ENCODE peak calls at places on chromosomes 7 and 10, in eight cellular contexts. R is H9, D is mammary epithelial cell, S is K562, N is Karpas-422, M is PC-9, V is hepatocyte, X is HCT116. K is an unnamed sample. For H3K9me3 and H3K79me2, the result is how much of the 10 kb centered on the place peaks cover.

GRCh38 chr10:58240531-58240930 is 27.2 kb downstream of the IPMK start:
- DNase-seq in S (no peak), R (no peak), X (no peak), N (no peak), M (no peak), V (no peak), D (no peak), K (no peak)

GRCh38 chr7:141462958-141463357 is 88.3 kb upstream of the AGK start:
- DNase-seq in N (no peak), X (no peak), R (no peak), M (no peak), S (no peak), D (no peak), V (no peak), K (no peak)

GRCh38 chr7:158617737-158618128 is 30.1 kb upstream of the PTPRN2 start:
- DNase-seq in D (no peak), S (peak), N (no peak), R (peak), M (no peak), X (no peak), V (no peak), K (no peak)

GRCh38 chr7:33447980-33448379 is 318.6 kb downstream of the BBS9 start:
- DNase-seq in R (no peak), X (no peak), M (no peak), D (no peak), N (no peak), S (no peak), V (no peak), K (no peak)

GRCh38 chr10:112811741-112812551 is 138.1 kb upstream of the TCF7L2 start:
- DNase-seq in S (no peak), D (peak), X (peak), N (no peak), R (peak), V (peak), M (peak), K (no peak)

GRCh38 chr7:33735403-33735802 is 169.9 kb upstream of the BMPER start:
- DNase-seq in S (no peak), X (no peak), V (no peak), R (no peak), D (no peak), M (no peak), N (no peak), K (no peak)

GRCh38 chr10:131591936-131592335 is 280.4 kb upstream of the TCERG1L start:
- DNase-seq in M (no peak), X (no peak), V (no peak), R (no peak), D (no peak), S (no peak), N (no peak), K (no peak)

GRCh38 chr10:103079946-103080345 is 113.1 kb downstream of the NT5C2 start:
- DNase-seq in M (no peak), R (no peak), V (no peak), N (no peak), X (no peak), S (no peak), D (no peak), K (no peak)

GRCh38 chr7:111240371-111240770 is 149.4 kb downstream of the LRRN3 start:
- DNase-seq in R (no peak), S (no peak), N (no peak), D (no peak), V (no peak), M (no peak), X (no peak), K (no peak)

GRCh38 chr10:71084061-71084817 is 128.1 kb upstream of the UNC5B start:
- DNase-seq in M (no peak), S (no peak), X (no peak), R (peak), N (no peak), D (no peak), V (no peak), K (no peak)

GRCh38 chr7:101950450-101951119 is 133.2 kb downstream of the CUX1 start:
- DNase-seq in X (peak), N (no peak), R (no peak), D (no peak), M (no peak), S (no peak), V (peak), K (no peak)

GRCh38 chr10:42980553-42981357 is 96.1 kb upstream of the RET start:
- DNase-seq in S (no peak), D (no peak), M (no peak), X (no peak), R (peak), V (no peak), N (no peak), K (no peak)

GRCh38 chr7:149194799-149195179 is 557 bp upstream of the ZNF282 start:
- DNase-seq in V (no peak), D (no peak), R (no peak), S (no peak), X (no peak), N (no peak), M (no peak), K (no peak)

GRCh38 chr10:48390933-48391845 is 84.7 kb downstream of the MAPK8 start:
- DNase-seq in X (peak), M (no peak), D (peak), S (no peak), V (no peak), N (no peak), R (no peak), K (no peak)

GRCh38 chr10:62652114-62652513 is 152.4 kb upstream of the ADO start:
- DNase-seq in D (peak), M (no peak), V (no peak), S (no peak), X (no peak), N (no peak), R (no peak), K (no peak)

GRCh38 chr7:27174077-27175004 is at the start of gene HOXA10:
- DNase-seq in S (no peak), R (peak), X (no peak), N (no peak), V (no peak), M (no peak), D (no peak), K (no peak)

GRCh38 chr7:99165816-99166215 is 21.9 kb upstream of the SMURF1 start:
- DNase-seq in R (no peak), N (no peak), V (no peak), X (no peak), M (no peak), D (no peak), S (no peak), K (no peak)

GRCh38 chr10:49615213-49615612 is 1.4 kb downstream of the CHAT start:
- DNase-seq in M (no peak), X (no peak), D (no peak), N (no peak), S (no peak), R (peak), V (no peak), K (no peak)

GRCh38 chr7:35353481-35353880 is 99.6 kb upstream of the TBX20 start:
- DNase-seq in D (no peak), M (no peak), N (no peak), R (no peak), S (no peak), X (no peak), V (no peak), K (no peak)

GRCh38 chr7:121180436-121181063 is 148.2 kb upstream of the WNT16 start:
- DNase-seq in X (no peak), D (no peak), M (no peak), S (no peak), V (no peak), N (peak), R (no peak), K (no peak)

GRCh38 chr7:76340617-76341131 is 18.1 kb downstream of the YWHAG start:
- DNase-seq in X (no peak), S (peak), M (peak), R (no peak), V (no peak), D (no peak), N (no peak), K (no peak)

GRCh38 chr10:18829259-18829658 is 170.0 kb downstream of the ARL5B start:
- DNase-seq in R (no peak), S (no peak), D (no peak), V (no peak), N (no peak), M (no peak), X (no peak), K (no peak)

GRCh38 chr7:87948371-87948770 is 14.3 kb downstream of the ADAM22 start:
- DNase-seq in S (no peak), X (no peak), M (no peak), V (no peak), R (no peak), N (no peak), D (no peak), K (no peak)

GRCh38 chr7:102306916-102307677 is 20.4 kb downstream of the SH2B2 start:
- DNase-seq in M (peak), R (peak), S (peak), D (no peak), X (no peak), N (peak), V (peak), K (peak)

GRCh38 chr10:70761031-70761601 is 24.1 kb downstream of the TBATA start:
- DNase-seq in V (peak), R (peak), D (no peak), X (no peak), M (peak), S (no peak), N (no peak), K (no peak)

DNA sequence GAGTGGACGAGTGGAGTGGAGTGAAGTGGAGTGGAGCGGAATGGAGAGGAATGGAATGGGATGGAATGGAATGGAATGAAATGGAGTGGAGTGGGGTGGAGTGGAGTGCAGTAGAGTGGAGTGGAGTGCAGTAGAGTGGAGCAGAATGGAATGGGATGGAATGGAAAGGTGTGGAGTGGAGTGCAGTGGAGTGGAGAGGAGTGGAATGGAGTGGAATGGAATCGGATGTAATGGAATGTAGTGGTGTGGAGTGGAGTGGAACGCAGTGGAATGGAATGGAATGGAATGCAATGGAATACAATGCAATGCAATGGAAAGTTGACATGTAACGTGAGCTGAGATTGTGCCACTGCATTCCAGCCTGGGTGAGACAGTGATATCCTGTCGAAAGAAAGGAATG is 46.4 kb downstream of the ZNF716 start:
- DNase-seq in X (no peak), M (no peak), N (no peak), S (no peak), R (no peak), D (no peak), V (no peak), K (no peak)
- H3K9me3 ChIP-seq in X (under half), M (under half), N (under half), S (under half), R (half or more), D (half or more), V (under half), K (under half)

GRCh38 chr7:39623312-39624201 is at the start of gene RALA:
- DNase-seq in N (peak), X (peak), V (peak), R (peak), D (peak), M (peak), S (peak), K (peak)
- H3K79me2 ChIP-seq in N (half or more), X (half or more), V (half or more), R (under half), D (half or more), M (half or more), S (half or more), K (half or more)

GRCh38 chr7:20260219-20260618 is 43.0 kb upstream of the MACC1 start:
- DNase-seq in V (no peak), R (no peak), M (no peak), S (no peak), N (no peak), X (no peak), D (no peak), K (no peak)
- H3K9me3 ChIP-seq in V (under half), R (under half), M (under half), S (under half), N (under half), X (under half), D (under half), K (under half)

GRCh38 chr7:40733578-40733977 is 598.8 kb downstream of the SUGCT start:
- DNase-seq in S (no peak), R (no peak), N (no peak), M (peak), V (no peak), X (no peak), D (no peak), K (peak)

GRCh38 chr7:40742270-40742669 is 607.5 kb downstream of the SUGCT start:
- DNase-seq in D (no peak), R (no peak), M (no peak), N (no peak), X (no peak), S (no peak), V (no peak), K (no peak)

DNA sequence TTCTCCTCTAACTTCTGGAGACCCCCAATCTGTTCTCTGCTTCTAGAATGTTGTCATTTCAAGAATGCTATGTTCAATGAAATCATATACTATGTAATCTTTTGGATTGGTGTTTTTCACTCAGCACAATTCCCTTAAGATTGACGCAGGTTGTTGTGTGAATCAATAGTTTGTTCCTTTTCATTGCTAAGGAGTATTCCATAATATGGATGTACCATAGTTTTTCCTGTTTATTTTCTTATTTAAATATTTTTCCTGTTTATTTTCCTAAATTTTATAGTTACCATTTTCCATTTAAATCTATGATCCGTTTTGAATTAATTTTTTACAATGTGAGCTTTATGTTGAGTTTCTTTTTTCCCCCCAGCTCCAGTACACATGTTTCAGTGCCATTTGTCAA is 604.5 kb downstream of the SUGCT start:
- DNase-seq in R (no peak), N (no peak), X (no peak), S (no peak), V (no peak), M (no peak), D (no peak), K (no peak)
- H3K79me2 ChIP-seq in R (under half), N (under half), X (under half), S (under half), V (under half), M (under half), D (under half), K (under half)

DNA sequence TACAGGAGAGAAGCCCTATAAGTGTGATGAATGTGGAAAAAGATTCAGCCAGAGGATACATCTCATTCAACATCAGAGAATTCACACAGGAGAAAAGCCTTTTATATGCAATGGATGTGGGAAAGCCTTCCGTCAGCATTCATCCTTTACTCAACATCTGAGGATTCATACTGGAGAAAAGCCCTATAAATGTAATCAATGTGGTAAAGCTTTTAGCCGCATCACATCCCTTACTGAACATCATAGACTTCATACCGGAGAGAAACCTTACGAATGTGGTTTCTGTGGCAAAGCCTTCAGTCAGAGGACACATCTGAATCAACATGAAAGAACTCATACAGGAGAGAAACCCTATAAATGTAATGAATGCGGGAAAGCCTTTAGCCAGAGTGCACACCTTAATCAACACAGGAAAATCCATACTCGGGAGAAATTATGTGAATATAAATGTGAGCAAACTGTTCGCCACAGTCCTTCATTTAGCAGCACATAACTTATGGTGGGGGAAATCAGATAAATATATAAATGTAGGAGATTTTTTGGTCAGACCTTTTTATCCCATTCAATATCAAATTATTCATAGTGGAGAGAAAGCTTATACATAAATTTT is 12.1 kb upstream of the MRPS17 start:
- DNase-seq in D (no peak), N (no peak), X (no peak), R (no peak), V (no peak), S (no peak), M (no peak), K (no peak)
- H3K9me3 ChIP-seq in D (under half), N (under half), X (under half), R (under half), V (under half), S (under half), M (half or more), K (under half)

GRCh38 chr7:2288503-2288902 is 25.7 kb downstream of the SNX8 start:
- DNase-seq in S (no peak), V (no peak), R (no peak), M (no peak), N (no peak), D (no peak), X (no peak), K (no peak)

GRCh38 chr7:2289621-2290020 is 24.6 kb downstream of the SNX8 start:
- DNase-seq in M (no peak), X (no peak), R (no peak), S (no peak), V (no peak), D (no peak), N (no peak), K (no peak)

GRCh38 chr7:2287742-2288141 is 26.5 kb downstream of the SNX8 start:
- DNase-seq in S (no peak), R (no peak), N (no peak), M (no peak), D (no peak), X (no peak), V (no peak), K (no peak)

GRCh38 chr7:2288986-2289611 is 25.1 kb downstream of the SNX8 start:
- DNase-seq in V (no peak), S (no peak), D (no peak), N (no peak), X (no peak), R (no peak), M (no peak), K (no peak)

GRCh38 chr7:2290877-2291276 is 23.4 kb downstream of the SNX8 start:
- DNase-seq in X (no peak), V (no peak), S (no peak), R (no peak), N (no peak), D (no peak), M (no peak), K (no peak)
- H3K79me2 ChIP-seq in X (under half), V (half or more), S (under half), R (under half), N (under half), D (under half), M (under half), K (under half)

GRCh38 chr10:72980348-72980747 is 25.7 kb upstream of the PLA2G12B start:
- DNase-seq in V (no peak), N (no peak), S (no peak), X (no peak), R (no peak), D (peak), M (no peak), K (no peak)
- H3K9me3 ChIP-seq in V (under half), N (under half), S (under half), X (under half), R (under half), D (under half), M (under half), K (under half)

GRCh38 chr10:13869295-13869664 is 282.5 kb downstream of the PRPF18 start:
- DNase-seq in N (no peak), S (no peak), V (no peak), R (no peak), D (no peak), M (no peak), X (no peak), K (no peak)

GRCh38 chr10:13872411-13872810 is 285.6 kb downstream of the PRPF18 start:
- DNase-seq in X (no peak), M (no peak), R (no peak), S (no peak), V (no peak), D (no peak), N (no peak), K (no peak)

GRCh38 chr10:13871087-13871486 is 284.3 kb downstream of the PRPF18 start:
- DNase-seq in M (no peak), N (no peak), V (no peak), R (no peak), S (no peak), X (no peak), D (no peak), K (no peak)

GRCh38 chr10:13871698-13872280 is 285.0 kb downstream of the PRPF18 start:
- DNase-seq in M (no peak), R (no peak), D (no peak), S (no peak), X (no peak), N (no peak), V (no peak), K (no peak)

GRCh38 chr10:13873201-13873600 is 286.4 kb downstream of the PRPF18 start:
- DNase-seq in D (no peak), M (no peak), X (no peak), R (no peak), V (no peak), N (peak), S (no peak), K (no peak)
- H3K79me2 ChIP-seq in D (half or more), M (under half), X (under half), R (under half), V (under half), N (under half), S (under half), K (under half)

K was measured in DND-41.